ENCODE peak calls at places on chromosomes 11 and 22, in six cellular contexts. N is T follicular helper cell; J is CD4-positive, alpha-beta T cell; Q is RCC 7860; G is pons; W is GM04504. T is an unnamed sample.

GRCh38 chr11:34475656-34476055 is 36.9 kb downstream of the CAT start:
- DNase-seq in N (no peak), J (no peak), Q (no peak), G (no peak), W (no peak), T (no peak)

GRCh38 chr11:40030867-40031266 is 1428.6 kb downstream of the LRRC4C start:
- DNase-seq in N (no peak), J (no peak), Q (peak), G (no peak), W (no peak), T (no peak)

GRCh38 chr11:10480760-10481159 is 25.7 kb downstream of the AMPD3 start:
- DNase-seq in N (no peak), J (no peak), Q (no peak), G (no peak), W (no peak), T (no peak)

GRCh38 chr11:113394919-113395318 is 7.3 kb downstream of the ANKK1 start:
- DNase-seq in N (no peak), J (no peak), Q (no peak), G (no peak), W (no peak), T (peak)

GRCh38 chr22:47569389-47570299 is 807.2 kb downstream of the TBC1D22A start:
- DNase-seq in N (no peak), J (no peak), Q (no peak), G (no peak), W (no peak), T (no peak)

GRCh38 chr22:21937041-21937820 is 15.4 kb downstream of the PPM1F start:
- DNase-seq in N (no peak), J (no peak), Q (no peak), G (peak), W (no peak), T (peak)

GRCh38 chr22:45886502-45886901 is 90.5 kb downstream of the WNT7B start:
- DNase-seq in N (no peak), J (no peak), Q (no peak), G (no peak), W (no peak), T (peak)

GRCh38 chr11:36375348-36376314 is 79.5 kb downstream of the PRR5L start:
- DNase-seq in N (no peak), J (no peak), Q (no peak), G (no peak), W (no peak), T (no peak)

GRCh38 chr22:48579035-48579914 is 1248.4 kb downstream of the BRD1 start:
- DNase-seq in N (no peak), J (no peak), Q (no peak), G (no peak), W (no peak), T (no peak)

GRCh38 chr11:10941429-10941828 is 83.6 kb upstream of the ZBED5 start:
- DNase-seq in N (no peak), J (no peak), Q (no peak), G (peak), W (no peak), T (no peak)

GRCh38 chr11:72704028-72704782 is 30.0 kb upstream of the PDE2A start:
- DNase-seq in N (no peak), J (no peak), Q (no peak), G (no peak), W (no peak), T (no peak)

GRCh38 chr11:116109228-116109627 is 605.0 kb upstream of the CADM1 start:
- DNase-seq in N (no peak), J (no peak), Q (peak), G (no peak), W (no peak), T (no peak)

GRCh38 chr22:37904572-37905533 is 1.2 kb upstream of the MICALL1 start:
- DNase-seq in N (no peak), J (no peak), Q (peak), G (peak), W (peak), T (no peak)

GRCh38 chr22:19178065-19178658 is 374 bp downstream of the SLC25A1 start:
- DNase-seq in N (peak), J (peak), Q (no peak), G (no peak), W (no peak), T (peak)

GRCh38 chr22:20378110-20378509 is 15.8 kb upstream of the ZNF74 start:
- DNase-seq in N (no peak), J (no peak), Q (no peak), G (no peak), W (no peak), T (no peak)

GRCh38 chr11:6693342-6694228 is 10.4 kb upstream of the MRPL17 start:
- DNase-seq in N (peak), J (no peak), Q (peak), G (no peak), W (peak), T (no peak)

GRCh38 chr11:112455791-112456190 is 195.1 kb upstream of the PLET1 start:
- DNase-seq in N (no peak), J (no peak), Q (no peak), G (no peak), W (no peak), T (no peak)

GRCh38 chr11:65041206-65042035 is at the start of gene SAC3D1:
- DNase-seq in N (no peak), J (peak), Q (peak), G (no peak), W (peak), T (no peak)

GRCh38 chr22:24507742-24508141 is 12.6 kb downstream of the UPB1 start:
- DNase-seq in N (no peak), J (no peak), Q (no peak), G (no peak), W (no peak), T (no peak)